ENCODE peak calls at places on chromosomes 1 and 21, in seven cellular contexts. I is PC-3, W is GM06990, O is lower lobe of right lung, M is AG04450, B is epithelial cell of proximal tubule, H is tibial artery. F is an unnamed sample.

GRCh38 chr1:78054559-78054958 is 8.8 kb downstream of the GIPC2 start:
- DNase-seq in I (no peak), W (no peak), O (no peak), M (no peak), B (no peak), H (no peak), F (no peak)

GRCh38 chr21:38699048-38699447 is 106.7 kb upstream of the ETS2 start:
- DNase-seq in I (no peak), W (no peak), O (no peak), M (no peak), B (no peak), H (no peak), F (no peak)

GRCh38 chr1:154975409-154976205 is 1.1 kb downstream of the CKS1B start:
- DNase-seq in I (no peak), W (peak), O (peak), M (no peak), B (no peak), H (no peak), F (peak)

GRCh38 chr1:152013664-152014237 is 20.1 kb upstream of the S100A10 start:
- DNase-seq in I (peak), W (no peak), O (peak), M (no peak), B (no peak), H (no peak), F (no peak)

GRCh38 chr1:99003911-99004269 is 771 bp downstream of the PLPPR5 start:
- DNase-seq in I (no peak), W (no peak), O (no peak), M (no peak), B (no peak), H (no peak), F (no peak)

GRCh38 chr21:38733973-38734546 is 71.7 kb upstream of the ETS2 start:
- DNase-seq in I (peak), W (peak), O (peak), M (peak), B (peak), H (peak), F (no peak)

GRCh38 chr21:35095859-35096291 is 46.8 kb upstream of the RUNX1 start:
- DNase-seq in I (no peak), W (no peak), O (no peak), M (no peak), B (no peak), H (no peak), F (no peak)

GRCh38 chr1:1622578-1623094 is 7.3 kb downstream of the MIB2 start:
- DNase-seq in I (no peak), W (no peak), O (no peak), M (no peak), B (no peak), H (no peak), F (no peak)

GRCh38 chr1:21490774-21491482 is 18.3 kb upstream of the ALPL start:
- DNase-seq in I (peak), W (no peak), O (no peak), M (no peak), B (peak), H (no peak), F (no peak)

GRCh38 chr1:11157867-11158266 is 31.3 kb upstream of the ANGPTL7 start:
- DNase-seq in I (no peak), W (no peak), O (no peak), M (no peak), B (no peak), H (peak), F (no peak)

GRCh38 chr1:94721240-94721639 is 98.9 kb upstream of the SLC44A3 start:
- DNase-seq in I (no peak), W (peak), O (no peak), M (no peak), B (no peak), H (no peak), F (no peak)

DNA sequence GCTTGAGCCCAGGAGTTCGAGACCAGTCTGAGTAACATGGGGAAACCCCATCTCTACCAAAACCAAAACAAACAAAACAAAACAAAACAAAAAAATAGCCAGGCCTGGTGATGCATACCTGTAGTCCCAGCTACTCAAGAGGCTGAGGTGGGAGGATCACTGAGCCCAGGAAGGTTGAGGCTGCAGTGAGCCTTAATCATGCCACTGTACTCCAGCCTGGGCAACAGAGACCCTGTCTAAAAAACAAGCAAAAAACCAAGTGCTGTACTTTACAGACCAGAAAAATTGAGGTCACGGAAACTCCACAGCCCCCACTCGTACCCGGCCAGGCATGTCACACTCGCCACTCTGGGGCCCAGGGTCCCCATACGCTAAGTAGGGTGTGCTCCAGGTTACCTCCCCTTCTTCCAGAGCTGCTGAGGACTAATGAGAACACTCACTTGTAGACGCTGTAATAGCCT is 22.9 kb downstream of the ATP2B4 start:
- DNase-seq in I (no peak), W (peak), O (no peak), M (no peak), B (no peak), H (no peak), F (no peak)
- H3K4me3 ChIP-seq in I (no peak), W (no peak), O (no peak), M (no peak), B (no peak), H (no peak), F (no peak)

GRCh38 chr1:34113887-34114286 is 51.1 kb downstream of the CSMD2 start:
- DNase-seq in I (peak), W (no peak), O (no peak), M (no peak), B (no peak), H (no peak), F (peak)
- TF ChIP-seq CTCF in I (peak), W (peak), O (no peak), M (peak), B (peak), H (no peak), F (peak)

GRCh38 chr1:212908971-212909370 is 41.4 kb upstream of the VASH2 start:
- DNase-seq in I (no peak), W (no peak), O (no peak), M (no peak), B (no peak), H (no peak), F (no peak)
- H3K4me3 ChIP-seq in I (no peak), W (no peak), O (no peak), M (no peak), B (no peak), H (no peak), F (no peak)

GRCh38 chr1:106189780-106190179 is 866.7 kb upstream of the PRMT6 start:
- DNase-seq in I (no peak), W (no peak), O (no peak), M (no peak), B (no peak), H (no peak), F (no peak)

GRCh38 chr1:106194206-106194605 is 862.3 kb upstream of the PRMT6 start:
- DNase-seq in I (no peak), W (no peak), O (no peak), M (no peak), B (no peak), H (no peak), F (no peak)
- TF ChIP-seq CTCF in I (peak), W (no peak), O (no peak), M (no peak), B (peak), H (no peak), F (no peak)

GRCh38 chr1:39407889-39408640 is 83.4 kb upstream of the BMP8A start:
- DNase-seq in I (peak), W (no peak), O (no peak), M (no peak), B (no peak), H (no peak), F (no peak)

GRCh38 chr1:39407496-39407888 is 83.9 kb upstream of the BMP8A start:
- DNase-seq in I (no peak), W (no peak), O (no peak), M (no peak), B (no peak), H (no peak), F (no peak)

GRCh38 chr1:39410915-39411436 is 80.5 kb upstream of the BMP8A start:
- DNase-seq in I (peak), W (peak), O (peak), M (peak), B (no peak), H (peak), F (no peak)

GRCh38 chr1:39408641-39409054 is 82.8 kb upstream of the BMP8A start:
- DNase-seq in I (peak), W (peak), O (peak), M (peak), B (no peak), H (peak), F (peak)

DNA sequence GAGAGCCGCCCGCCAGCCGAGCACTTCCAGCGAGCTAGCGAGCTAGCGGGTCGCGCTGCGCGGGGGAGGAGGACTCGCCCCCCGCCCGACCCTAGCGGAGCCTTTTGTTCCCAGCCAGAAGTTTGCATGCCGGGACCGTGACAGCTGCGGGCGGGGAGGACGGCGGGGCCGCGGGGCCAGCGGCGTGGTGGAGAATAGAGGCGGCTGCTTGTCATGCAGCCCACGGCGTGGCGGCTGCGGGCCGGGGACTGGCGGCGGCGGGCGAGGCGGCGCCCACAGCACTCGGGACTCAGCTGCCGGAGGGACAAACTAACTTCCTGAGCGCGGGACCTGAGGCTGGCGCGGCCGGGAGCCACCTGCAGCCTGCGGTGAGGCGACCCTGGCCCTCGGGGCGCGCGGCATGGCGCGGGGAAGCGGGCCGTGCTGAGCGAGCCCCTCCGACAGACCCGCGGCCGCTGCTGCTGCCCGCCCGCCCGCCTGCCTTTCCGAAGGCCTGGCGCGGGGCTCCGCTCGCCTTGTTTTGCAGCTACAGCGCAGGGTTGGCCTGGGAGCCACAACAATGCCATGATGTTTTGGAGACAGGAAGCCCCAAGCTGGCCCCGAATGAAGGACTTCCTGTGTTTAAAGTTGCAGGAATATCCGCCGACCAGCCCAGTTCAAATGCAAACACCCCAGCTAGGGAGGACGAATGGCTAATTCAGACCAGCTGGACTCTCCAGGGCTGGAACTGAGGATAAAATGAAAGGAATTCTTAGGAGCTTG is 82.2 kb upstream of the BMP8A start:
- DNase-seq in I (peak), W (no peak), O (peak), M (no peak), B (no peak), H (peak), F (no peak)
- H3K4me3 ChIP-seq in I (peak), W (peak), O (peak), M (peak), B (peak), H (peak), F (peak)

GRCh38 chr1:32619701-32620485 is 30.5 kb downstream of the ZBTB8OS start:
- DNase-seq in I (peak), W (peak), O (no peak), M (no peak), B (no peak), H (no peak), F (no peak)
- TF ChIP-seq CTCF in I (peak), W (no peak), O (no peak), M (peak), B (peak), H (no peak), F (no peak)

GRCh38 chr1:25797939-25798338 is 2.1 kb upstream of the SELENON start:
- DNase-seq in I (peak), W (no peak), O (no peak), M (no peak), B (no peak), H (no peak), F (no peak)

GRCh38 chr1:25800538-25801377 is 765 bp downstream of the SELENON start:
- DNase-seq in I (no peak), W (no peak), O (no peak), M (no peak), B (no peak), H (no peak), F (no peak)

GRCh38 chr1:25798666-25799345 is 1.2 kb upstream of the SELENON start:
- DNase-seq in I (no peak), W (no peak), O (no peak), M (no peak), B (no peak), H (no peak), F (no peak)

GRCh38 chr1:25799758-25800537 is at the start of gene SELENON:
- DNase-seq in I (peak), W (no peak), O (peak), M (no peak), B (no peak), H (peak), F (no peak)

GRCh38 chr1:25799346-25799720 is 660 bp upstream of the SELENON start:
- DNase-seq in I (no peak), W (no peak), O (no peak), M (no peak), B (no peak), H (no peak), F (no peak)
- H3K4me3 ChIP-seq in I (peak), W (no peak), O (peak), M (peak), B (peak), H (peak), F (no peak)

GRCh38 chr1:19738106-19738505 is 61.6 kb downstream of the TMCO4 start:
- DNase-seq in I (peak), W (no peak), O (no peak), M (no peak), B (no peak), H (peak), F (no peak)

GRCh38 chr1:19735419-19736127 is 64.1 kb downstream of the TMCO4 start:
- DNase-seq in I (peak), W (no peak), O (no peak), M (peak), B (no peak), H (peak), F (no peak)

GRCh38 chr1:19739628-19740027 is 60.1 kb downstream of the TMCO4 start:
- DNase-seq in I (no peak), W (no peak), O (no peak), M (no peak), B (no peak), H (no peak), F (no peak)

GRCh38 chr1:19738669-19739068 is 61.0 kb downstream of the TMCO4 start:
- DNase-seq in I (no peak), W (no peak), O (no peak), M (no peak), B (no peak), H (no peak), F (no peak)

GRCh38 chr1:19737413-19737812 is 62.3 kb downstream of the TMCO4 start:
- DNase-seq in I (peak), W (no peak), O (no peak), M (no peak), B (no peak), H (no peak), F (no peak)
- TF ChIP-seq CTCF in I (peak), W (no peak), O (no peak), M (no peak), B (peak), H (no peak), F (no peak)